ENCODE peak calls at places on chromosomes 1 and 21, in four cellular contexts. Y, T, B and K are unnamed samples. For H3K4me1, the result is how much of the 10 kb centered on the place peaks cover.

GRCh38 chr21:17444828-17445227 is 68.0 kb upstream of the CXADR start:
- DNase-seq in T (no peak), Y (no peak), B (no peak), K (no peak)

GRCh38 chr21:31731112-31731801 is 661 bp downstream of the SCAF4 start:
- DNase-seq in B (peak), Y (peak), T (peak), K (peak)

GRCh38 chr1:27152829-27153548 is 1.9 kb downstream of the SLC9A1 start:
- DNase-seq in Y (no peak), B (no peak), T (no peak), K (no peak)

GRCh38 chr1:90854559-90854958 is 137.5 kb upstream of the BARHL2 start:
- DNase-seq in B (no peak), T (no peak), Y (no peak), K (no peak)

GRCh38 chr1:246093230-246093629 is 413.8 kb downstream of the SMYD3 start:
- DNase-seq in T (no peak), Y (no peak), B (no peak), K (no peak)

GRCh38 chr1:116292929-116293725 is 79.9 kb upstream of the ATP1A1 start:
- DNase-seq in Y (no peak), B (no peak), T (no peak), K (no peak)

GRCh38 chr1:181452746-181453145 is 30.6 kb upstream of the CACNA1E start:
- DNase-seq in T (no peak), Y (no peak), B (no peak), K (no peak)

GRCh38 chr1:237219751-237220150 is 177.8 kb downstream of the RYR2 start:
- DNase-seq in T (no peak), Y (no peak), B (no peak), K (no peak)

GRCh38 chr1:61261585-61261984 is 179.2 kb downstream of the NFIA start:
- DNase-seq in T (no peak), B (no peak), Y (no peak), K (no peak)

GRCh38 chr1:198687429-198687828 is 48.6 kb downstream of the PTPRC start:
- DNase-seq in B (no peak), Y (no peak), T (no peak), K (no peak)

GRCh38 chr1:50266509-50266908 is 156.7 kb downstream of the DMRTA2 start:
- DNase-seq in Y (no peak), B (no peak), T (no peak), K (no peak)

GRCh38 chr1:28118640-28119307 is 30.4 kb upstream of the EYA3 start:
- DNase-seq in Y (no peak), T (no peak), B (no peak), K (no peak)

GRCh38 chr21:44756416-44757185 is 45.0 kb downstream of the UBE2G2 start:
- DNase-seq in Y (no peak), B (no peak), T (no peak), K (no peak)

GRCh38 chr1:2855206-2856075 is 53.9 kb upstream of the TTC34 start:
- DNase-seq in B (no peak), T (no peak), Y (no peak), K (no peak)

GRCh38 chr1:79042117-79042516 is 35.6 kb upstream of the ADGRL4 start:
- DNase-seq in B (peak), T (no peak), Y (no peak), K (no peak)

GRCh38 chr1:169809370-169810095 is 14.8 kb upstream of the METTL18 start:
- DNase-seq in B (peak), Y (no peak), T (peak), K (no peak)

GRCh38 chr1:237041795-237042466 is at the start of gene RYR2:
- DNase-seq in B (peak), T (no peak), Y (no peak), K (no peak)

GRCh38 chr1:19398309-19398760 is 86.2 kb downstream of the SLC66A1 start:
- DNase-seq in Y (no peak), B (no peak), T (no peak), K (no peak)

GRCh38 chr1:13699510-13699909 is 478 bp upstream of the PRDM2 start:
- DNase-seq in B (peak), T (no peak), Y (no peak), K (no peak)

GRCh38 chr1:226738421-226738994 is 574 bp downstream of the ITPKB start:
- DNase-seq in B (peak), Y (peak), T (peak), K (no peak)

GRCh38 chr1:172658871-172659453 is at the start of gene FASLG:
- DNase-seq in T (no peak), Y (peak), B (no peak), K (peak)

GRCh38 chr1:70487910-70488665 is 77.0 kb downstream of the CTH start:
- DNase-seq in Y (no peak), T (peak), B (peak), K (no peak)

GRCh38 chr1:211469938-211470529 is 21.9 kb downstream of the RD3 start:
- DNase-seq in B (peak), T (peak), Y (peak), K (no peak)

GRCh38 chr1:217393901-217394300 is 237.0 kb downstream of the GPATCH2 start:
- DNase-seq in B (no peak), T (no peak), Y (no peak), K (no peak)

GRCh38 chr1:176897350-176898236 is 266.9 kb downstream of the ASTN1 start:
- DNase-seq in T (peak), Y (peak), B (peak), K (no peak)

GRCh38 chr1:84724128-84724860 is 34.0 kb upstream of the SSX2IP start:
- DNase-seq in T (peak), Y (peak), B (peak), K (peak)
- H3K4me1 ChIP-seq in T (under half), Y (under half), B (under half), K (under half)

GRCh38 chr1:234521802-234522185 is 42.8 kb upstream of the TARBP1 start:
- DNase-seq in T (no peak), B (no peak), Y (no peak), K (no peak)
- H3K4me1 ChIP-seq in T (half or more), B (half or more), Y (under half), K (under half)

GRCh38 chr1:201015551-201016091 is 7.9 kb downstream of the KIF21B start:
- DNase-seq in T (peak), Y (no peak), B (no peak), K (no peak)

GRCh38 chr1:201017828-201018163 is 5.7 kb downstream of the KIF21B start:
- DNase-seq in T (no peak), Y (no peak), B (no peak), K (no peak)

GRCh38 chr1:201016943-201017827 is 6.3 kb downstream of the KIF21B start:
- DNase-seq in Y (no peak), B (no peak), T (peak), K (no peak)

GRCh38 chr1:201014816-201015200 is 8.7 kb downstream of the KIF21B start:
- DNase-seq in T (no peak), B (no peak), Y (no peak), K (no peak)

GRCh38 chr1:201016211-201016651 is 7.3 kb downstream of the KIF21B start:
- DNase-seq in Y (no peak), T (no peak), B (peak), K (no peak)
- H3K4me1 ChIP-seq in Y (half or more), T (half or more), B (under half), K (half or more)

GRCh38 chr1:42340898-42341297 is 5.9 kb upstream of the FOXJ3 start:
- DNase-seq in T (no peak), Y (no peak), B (no peak), K (no peak)
- H3K4me1 ChIP-seq in T (under half), Y (under half), B (under half), K (under half)

GRCh38 chr1:150562384-150563339 is 13.5 kb downstream of the ADAMTSL4 start:
- DNase-seq in Y (peak), T (peak), B (no peak), K (peak)

GRCh38 chr1:150563340-150564038 is 14.3 kb downstream of the ADAMTSL4 start:
- DNase-seq in B (no peak), T (peak), Y (peak), K (no peak)

GRCh38 chr1:150561830-150562367 is 12.7 kb downstream of the ADAMTSL4 start:
- DNase-seq in Y (peak), T (peak), B (peak), K (peak)

GRCh38 chr1:150566589-150567340 is 12.6 kb downstream of the MCL1 start:
- DNase-seq in T (no peak), Y (no peak), B (no peak), K (no peak)

GRCh38 chr1:150564051-150564991 is 15.1 kb downstream of the MCL1 start:
- DNase-seq in T (no peak), Y (peak), B (no peak), K (no peak)
- H3K4me1 ChIP-seq in T (half or more), Y (half or more), B (under half), K (half or more)

GRCh38 chr1:9009438-9010366 is 16.5 kb downstream of the SLC2A7 start:
- DNase-seq in Y (no peak), B (peak), T (peak), K (no peak)
- H3K4me1 ChIP-seq in Y (under half), B (under half), T (half or more), K (under half)

GRCh38 chr1:77832889-77833288 is 53.4 kb downstream of the MIGA1 start:
- DNase-seq in T (no peak), Y (no peak), B (peak), K (no peak)

GRCh38 chr1:77831976-77832695 is 52.7 kb downstream of the MIGA1 start:
- DNase-seq in B (peak), Y (no peak), T (no peak), K (no peak)

GRCh38 chr1:77831566-77831965 is 52.1 kb downstream of the MIGA1 start:
- DNase-seq in B (no peak), Y (no peak), T (no peak), K (no peak)

GRCh38 chr1:77829851-77830250 is 50.4 kb downstream of the MIGA1 start:
- DNase-seq in Y (no peak), B (peak), T (peak), K (no peak)

GRCh38 chr1:77830946-77831345 is 51.5 kb downstream of the MIGA1 start:
- DNase-seq in B (no peak), Y (no peak), T (no peak), K (no peak)
- H3K4me1 ChIP-seq in B (under half), Y (under half), T (under half), K (under half)

GRCh38 chr1:109388884-109389637 is 8.7 kb downstream of the SORT1 start:
- DNase-seq in B (no peak), Y (no peak), T (no peak), K (no peak)
- H3K4me1 ChIP-seq in B (under half), Y (under half), T (half or more), K (under half)

GRCh38 chr1:25866288-25866687 is 7.0 kb upstream of the AUNIP start:
- DNase-seq in T (no peak), Y (no peak), B (no peak), K (no peak)
- H3K4me1 ChIP-seq in T (under half), Y (under half), B (under half), K (under half)

DNA sequence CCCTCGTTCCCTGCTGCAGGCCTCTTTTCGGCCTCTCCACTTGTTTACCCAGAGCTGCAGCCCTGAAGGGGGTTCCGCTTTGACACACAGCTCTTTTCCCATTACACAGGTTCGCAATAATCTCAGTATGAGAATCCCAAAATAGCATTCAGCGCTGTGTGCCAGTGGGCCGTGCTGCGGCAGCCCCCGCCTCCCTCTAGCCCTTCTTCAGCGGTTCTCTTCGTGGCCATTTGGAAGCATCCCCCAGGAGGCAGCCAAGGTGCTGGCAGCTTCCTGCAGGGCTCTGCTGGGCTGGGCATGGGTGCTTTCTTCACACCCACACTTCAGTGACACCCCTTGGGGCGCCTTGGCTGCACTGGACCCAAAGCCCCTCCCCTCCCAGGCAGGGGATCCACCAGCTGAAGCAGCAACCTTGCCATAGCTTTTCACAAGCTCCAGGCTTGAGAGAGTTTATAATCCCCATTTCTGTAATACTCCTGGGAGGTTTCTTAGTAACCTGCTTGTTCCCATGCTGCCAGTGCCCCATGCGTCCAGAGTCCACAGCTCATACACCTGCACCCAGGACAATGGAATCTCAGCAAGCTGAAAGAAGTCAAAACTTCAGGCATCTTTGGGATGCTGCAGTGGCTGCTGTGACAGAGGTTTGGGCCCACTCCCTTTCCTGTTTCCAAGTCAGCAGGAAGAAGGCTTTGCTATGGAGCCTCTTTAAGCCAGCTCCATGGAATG is 8.1 kb downstream of the NCF2 start:
- DNase-seq in T (no peak), Y (no peak), B (no peak), K (no peak)
- H3K4me1 ChIP-seq in T (under half), Y (under half), B (under half), K (under half)